ENCODE peak calls at places on chromosomes 6 and 20, in five cellular contexts. G is psoas muscle; O is central memory CD8-positive, alpha-beta T cell; H is HepG2; W is activated CD8-positive, alpha-beta memory T cell treated with anti-CD3 and anti-CD28 coated beads, Interleukin-2, amount 10 ng/mL, durations not matched to agents 7 days and 5 days. S is an unnamed sample.

GRCh38 chr6:23106951-23107350 is 537.6 kb downstream of the HDGFL1 start:
- ATAC-seq in G (no peak), O (no peak), H (no peak), W (no peak), S (no peak)

GRCh38 chr20:22382742-22383141 is 201.6 kb downstream of the FOXA2 start:
- ATAC-seq in G (peak), O (no peak), H (no peak), W (no peak), S (no peak)

GRCh38 chr6:130882370-130882769 is 55.2 kb downstream of the SMLR1 start:
- ATAC-seq in G (no peak), O (no peak), H (no peak), W (no peak), S (no peak)

GRCh38 chr6:91127752-91128151 is 540.9 kb upstream of the MAP3K7 start:
- ATAC-seq in G (no peak), O (no peak), H (no peak), W (no peak), S (no peak)

GRCh38 chr6:137882225-137882961 is 15.3 kb downstream of the TNFAIP3 start:
- ATAC-seq in G (no peak), O (peak), H (peak), W (peak), S (peak)

GRCh38 chr6:43744931-43745727 is 24.9 kb upstream of the VEGFA start:
- ATAC-seq in G (no peak), O (no peak), H (no peak), W (no peak), S (no peak)

GRCh38 chr6:167669870-167670802 is 156.6 kb upstream of the AFDN start:
- ATAC-seq in G (no peak), O (no peak), H (no peak), W (no peak), S (no peak)

GRCh38 chr6:3571206-3571815 is 114.5 kb upstream of the SLC22A23 start:
- ATAC-seq in G (no peak), O (no peak), H (no peak), W (no peak), S (no peak)

GRCh38 chr6:146347090-146347489 is 196.5 kb upstream of the RAB32 start:
- ATAC-seq in G (no peak), O (no peak), H (peak), W (no peak), S (no peak)

GRCh38 chr6:100665041-100665380 is 200.3 kb upstream of the SIM1 start:
- ATAC-seq in G (no peak), O (no peak), H (no peak), W (peak), S (peak)

GRCh38 chr6:163442336-163442735 is 27.8 kb downstream of the QKI start:
- ATAC-seq in G (no peak), O (no peak), H (no peak), W (no peak), S (no peak)

GRCh38 chr6:25649611-25650010 is 2.4 kb upstream of the SCGN start:
- ATAC-seq in G (no peak), O (no peak), H (no peak), W (no peak), S (no peak)

GRCh38 chr6:6461138-6461537 is 127.4 kb upstream of the LY86 start:
- ATAC-seq in G (no peak), O (no peak), H (no peak), W (no peak), S (no peak)

GRCh38 chr20:25256226-25256859 is 8.5 kb downstream of the PYGB start:
- ATAC-seq in G (peak), O (no peak), H (peak), W (no peak), S (no peak)

GRCh38 chr6:5071216-5071615 is 13.9 kb upstream of the PPP1R3G start:
- ATAC-seq in G (no peak), O (no peak), H (no peak), W (no peak), S (no peak)

GRCh38 chr6:152387091-152387490 is 250.1 kb downstream of the SYNE1 start:
- ATAC-seq in G (no peak), O (no peak), H (no peak), W (no peak), S (no peak)

GRCh38 chr6:154749341-154749740 is 16.1 kb downstream of the SCAF8 start:
- ATAC-seq in G (no peak), O (no peak), H (no peak), W (no peak), S (no peak)

GRCh38 chr6:122284848-122285247 is 114.6 kb upstream of the HSF2 start:
- ATAC-seq in G (no peak), O (no peak), H (no peak), W (no peak), S (no peak)

GRCh38 chr6:7247828-7248227 is 65.2 kb downstream of the SSR1 start:
- ATAC-seq in G (no peak), O (no peak), H (peak), W (no peak), S (no peak)

GRCh38 chr20:60191014-60191413 is 232.8 kb downstream of the CDH26 start:
- ATAC-seq in G (no peak), O (no peak), H (no peak), W (no peak), S (no peak)

GRCh38 chr20:61753987-61754956 is 311.4 kb downstream of the TAF4 start:
- ATAC-seq in G (no peak), O (no peak), H (no peak), W (no peak), S (no peak)

GRCh38 chr20:57025261-57025660 is 241.2 kb downstream of the BMP7 start:
- ATAC-seq in G (no peak), O (no peak), H (no peak), W (no peak), S (no peak)

GRCh38 chr6:16437984-16438383 is 199.6 kb downstream of the GMPR start:
- ATAC-seq in G (peak), O (peak), H (no peak), W (peak), S (peak)

GRCh38 chr6:161079566-161080262 is 88.1 kb downstream of the MAP3K4 start:
- ATAC-seq in G (no peak), O (peak), H (no peak), W (peak), S (peak)

GRCh38 chr20:36084897-36085617 is 69.5 kb upstream of the EPB41L1 start:
- ATAC-seq in G (no peak), O (no peak), H (peak), W (no peak), S (no peak)

GRCh38 chr6:116074732-116075387 is 14.2 kb upstream of the FRK start:
- ATAC-seq in G (peak), O (no peak), H (no peak), W (no peak), S (no peak)

GRCh38 chr6:36119927-36120477 is 10.3 kb upstream of the MAPK13 start:
- ATAC-seq in G (no peak), O (no peak), H (no peak), W (no peak), S (peak)

GRCh38 chr6:166026586-166027126 is 141.0 kb downstream of the TBXT start:
- ATAC-seq in G (no peak), O (no peak), H (no peak), W (no peak), S (no peak)

GRCh38 chr20:31695849-31696804 is 26.5 kb downstream of the BCL2L1 start:
- ATAC-seq in G (peak), O (no peak), H (peak), W (no peak), S (no peak)

GRCh38 chr6:140671926-140672325 is 1297.5 kb upstream of the CITED2 start:
- ATAC-seq in G (no peak), O (no peak), H (no peak), W (no peak), S (peak)

GRCh38 chr6:1390805-1391511 is 1.6 kb downstream of the FOXF2 start:
- ATAC-seq in G (no peak), O (no peak), H (no peak), W (no peak), S (no peak)

GRCh38 chr20:19943021-19943659 is 74.0 kb upstream of the NAA20 start:
- ATAC-seq in G (no peak), O (no peak), H (no peak), W (no peak), S (no peak)

GRCh38 chr20:47681977-47682812 is 103.1 kb downstream of the SULF2 start:
- ATAC-seq in G (peak), O (no peak), H (peak), W (no peak), S (no peak)

GRCh38 chr6:17361013-17361412 is 32.4 kb upstream of the CAP2 start:
- ATAC-seq in G (no peak), O (no peak), H (no peak), W (no peak), S (no peak)

GRCh38 chr6:102701019-102701418 is 1307.5 kb downstream of the GRIK2 start:
- ATAC-seq in G (no peak), O (no peak), H (no peak), W (no peak), S (no peak)

GRCh38 chr6:43465978-43466377 is 10.6 kb upstream of the DLK2 start:
- ATAC-seq in G (no peak), O (no peak), H (peak), W (no peak), S (peak)